ENCODE peak calls at places on chromosomes 7 and 10, in nine cellular contexts. C is left ventricle myocardium inferior, X is cardiac muscle cell, G is MM.1S, M is dorsolateral prefrontal cortex, J is BJ, O is fibroblast of lung, Z is Panc1, R is GM23338. B is an unnamed sample.

GRCh38 chr10:123926401-123927264 is 35.0 kb upstream of the CPXM2 start:
- DNase-seq in C (no peak), X (peak; percentile 9), G (peak; percentile 64), M (no peak), J (no peak), O (no peak), Z (no peak), R (no peak), B (no peak)

GRCh38 chr7:25260862-25261454 is 32.7 kb upstream of the NPVF start:
- DNase-seq in C (no peak), X (peak; percentile 79), G (peak; percentile 66), M (no peak), J (no peak), O (peak; percentile 61), Z (no peak), R (no peak), B (no peak)

GRCh38 chr7:71261066-71261465 is 129.1 kb downstream of the GALNT17 start:
- DNase-seq in C (no peak), X (no peak), G (no peak), M (no peak), J (no peak), O (no peak), Z (no peak), R (no peak), B (no peak)

GRCh38 chr7:3042861-3043489 is 692 bp downstream of the CARD11 start:
- DNase-seq in C (no peak), X (no peak), G (peak; percentile 80), M (no peak), J (no peak), O (no peak), Z (no peak), R (peak; percentile 63), B (no peak)

GRCh38 chr7:24980695-24981543 is 941 bp upstream of the OSBPL3 start:
- DNase-seq in C (no peak), X (peak; percentile 43), G (peak; percentile 67), M (peak; percentile 39), J (no peak), O (peak; percentile 74), Z (no peak), R (peak; percentile 45), B (no peak)

GRCh38 chr10:114042895-114043531 is 653 bp upstream of the ADRB1 start:
- DNase-seq in C (peak; percentile 64), X (no peak), G (no peak), M (no peak), J (no peak), O (peak; percentile 46), Z (no peak), R (peak; percentile 76), B (no peak)

GRCh38 chr7:2003451-2003930 is 229.3 kb downstream of the MAD1L1 start:
- DNase-seq in C (peak; percentile 7), X (no peak), G (no peak), M (no peak), J (no peak), O (no peak), Z (no peak), R (no peak), B (no peak)

GRCh38 chr7:105389090-105389650 is 449 bp upstream of the SRPK2 start:
- DNase-seq in C (peak; percentile 49), X (peak; percentile 67), G (peak; percentile 26), M (no peak), J (no peak), O (peak; percentile 54), Z (no peak), R (peak; percentile 78), B (no peak)

GRCh38 chr10:92886334-92886961 is 38.1 kb downstream of the EXOC6 start:
- DNase-seq in C (no peak), X (no peak), G (no peak), M (no peak), J (no peak), O (no peak), Z (no peak), R (no peak), B (peak; percentile 57)

GRCh38 chr7:36390199-36391090 is 783 bp downstream of the ANLN start:
- DNase-seq in C (peak; percentile 33), X (peak; percentile 88), G (peak; percentile 64), M (no peak), J (peak; percentile 36), O (peak; percentile 86), Z (peak; percentile 80), R (peak; percentile 93), B (no peak)

GRCh38 chr10:50312464-50313437 is 61.4 kb upstream of the ASAH2 start:
- DNase-seq in C (no peak), X (peak; percentile 57), G (no peak), M (no peak), J (no peak), O (peak; percentile 46), Z (no peak), R (no peak), B (no peak)

GRCh38 chr7:43298617-43299016 is 186.2 kb downstream of the HECW1 start:
- DNase-seq in C (no peak), X (no peak), G (no peak), M (no peak), J (no peak), O (no peak), Z (no peak), R (no peak), B (no peak)

GRCh38 chr10:97020452-97021400 is 165.0 kb downstream of the SLIT1 start:
- DNase-seq in C (peak; percentile 58), X (no peak), G (no peak), M (peak; percentile 51), J (no peak), O (no peak), Z (no peak), R (no peak), B (no peak)

GRCh38 chr10:72691470-72692056 is 380 bp upstream of the MCU start:
- DNase-seq in C (no peak), X (no peak), G (no peak), M (no peak), J (no peak), O (no peak), Z (peak; percentile 77), R (peak; percentile 98), B (no peak)

GRCh38 chr7:92723205-92723604 is 113.2 kb downstream of the CDK6 start:
- DNase-seq in C (no peak), X (peak; percentile 57), G (no peak), M (no peak), J (no peak), O (no peak), Z (no peak), R (no peak), B (no peak)

GRCh38 chr10:73232887-73233286 is 14.2 kb downstream of the DNAJC9 start:
- DNase-seq in C (no peak), X (no peak), G (no peak), M (no peak), J (no peak), O (no peak), Z (no peak), R (peak; percentile 45), B (no peak)

GRCh38 chr7:155534691-155535090 is 11.7 kb downstream of the CNPY1 start:
- DNase-seq in C (no peak), X (no peak), G (no peak), M (no peak), J (no peak), O (no peak), Z (no peak), R (no peak), B (no peak)

GRCh38 chr7:155531686-155532085 is 14.7 kb downstream of the CNPY1 start:
- DNase-seq in C (no peak), X (no peak), G (no peak), M (no peak), J (no peak), O (no peak), Z (no peak), R (no peak), B (no peak)

GRCh38 chr7:155532792-155533119 is 13.6 kb downstream of the CNPY1 start:
- DNase-seq in C (no peak), X (no peak), G (no peak), M (no peak), J (no peak), O (no peak), Z (no peak), R (no peak), B (no peak)

GRCh38 chr7:155533120-155533826 is 13.1 kb downstream of the CNPY1 start:
- DNase-seq in C (no peak), X (peak; percentile 2), G (no peak), M (no peak), J (no peak), O (no peak), Z (no peak), R (peak; percentile 38), B (no peak)

GRCh38 chr7:155533827-155534690 is 12.3 kb downstream of the CNPY1 start:
- DNase-seq in C (no peak), X (peak; percentile 22), G (no peak), M (no peak), J (no peak), O (peak; percentile 7), Z (no peak), R (peak; percentile 89), B (no peak)
- H3K4me3 ChIP-seq in C (peak overlapping the region; percentile 54), X (peak overlapping the region; percentile 7), G (no peak overlapping the region), M (peak overlapping the region; percentile 25), J (no peak overlapping the region), O (peak overlapping the region; percentile 14), Z (no peak overlapping the region), R (peak overlapping the region; percentile 60), B (peak overlapping the region; percentile 28)

GRCh38 chr10:15370741-15371701 is at the start of gene FAM171A1:
- DNase-seq in C (peak; percentile 56), X (peak; percentile 81), G (peak; percentile 73), M (no peak), J (no peak), O (peak; percentile 51), Z (no peak), R (peak; percentile 78), B (no peak)
- TF ChIP-seq CTCF in C (peak; percentile 8), X (no peak), G (peak; percentile 6), M (no peak), J (no peak), O (no peak), Z (peak; percentile 84), R (peak; percentile 53), B (no peak)

GRCh38 chr7:87210506-87210905 is 9.0 kb downstream of the TMEM243 start:
- DNase-seq in C (no peak), X (peak; percentile 38), G (no peak), M (no peak), J (no peak), O (no peak), Z (no peak), R (no peak), B (no peak)
- H3K4me3 ChIP-seq in C (no peak overlapping the region), X (no peak overlapping the region), G (no peak overlapping the region), M (no peak overlapping the region), J (no peak overlapping the region), O (no peak overlapping the region), Z (no peak overlapping the region), R (no peak overlapping the region), B (no peak overlapping the region)

DNA sequence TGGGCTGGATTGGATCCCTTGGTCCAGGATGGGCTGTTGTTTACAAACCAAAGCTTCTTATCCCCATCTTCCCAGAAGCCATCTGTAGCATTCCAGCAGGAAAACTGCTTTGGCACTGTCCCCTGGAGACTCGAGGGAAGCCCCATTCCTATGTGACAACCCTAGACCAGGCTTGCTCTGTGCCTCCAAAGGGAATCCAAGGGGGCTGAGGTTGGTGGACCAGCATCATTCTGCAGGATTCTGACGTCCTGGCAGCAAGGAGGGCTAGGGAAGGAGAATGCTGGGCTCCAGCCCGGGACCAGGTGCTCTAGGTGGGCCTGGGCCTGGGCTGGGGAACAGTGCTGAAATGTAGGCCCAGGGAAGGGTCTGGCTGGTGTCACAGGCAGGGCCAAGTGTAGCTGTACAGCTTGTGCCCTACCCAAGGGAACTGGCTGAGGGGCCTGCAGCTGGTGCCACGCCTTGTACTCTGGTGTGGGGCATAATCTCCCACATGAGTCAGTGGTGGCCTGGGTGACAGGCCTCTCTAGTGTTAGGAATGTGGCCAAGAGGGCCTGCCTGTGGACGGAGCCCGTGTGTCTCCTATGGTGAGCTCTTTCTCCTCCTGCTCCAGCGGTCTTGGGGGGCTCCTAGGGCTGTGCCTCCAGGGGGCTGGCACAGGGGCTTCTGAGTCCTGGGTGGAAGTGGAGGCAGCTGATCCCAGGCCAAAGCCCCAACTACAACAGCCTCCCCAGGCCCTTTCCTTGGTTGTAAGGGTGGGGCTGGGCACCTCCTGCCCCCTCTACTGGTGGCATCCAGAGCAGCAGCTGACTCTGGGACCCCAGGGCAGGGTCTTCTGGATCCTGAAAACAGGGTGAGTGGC is 25.2 kb downstream of the TRIM8 start:
- DNase-seq in C (peak; percentile 65), X (no peak), G (peak; percentile 5), M (no peak), J (no peak), O (peak; percentile 35), Z (no peak), R (peak; percentile 57), B (no peak)
- TF ChIP-seq CTCF in C (peak; percentile 66), X (peak; percentile 40), G (peak; percentile 65), M (peak; percentile 57), J (peak; percentile 57), O (peak; percentile 30), Z (peak; percentile 86), R (peak; percentile 66), B (peak; percentile 64)